ENCODE peak calls at places on chromosomes 4 and X, in nine cellular contexts. One of them, this sample, is unnamed. For H3K9me3, the result is how much of the 10 kb centered on the place peaks cover.

GRCh38 chr4:101682946-101683345 is 107.6 kb upstream of the BANK1 start:
- DNase-seq in ascending aorta: no peak
- DNase-seq in A549: no peak
- DNase-seq in CD4-positive, alpha-beta T cell: no peak
- DNase-seq in aorta: no peak
- DNase-seq in upper lobe of right lung: no peak
- DNase-seq in IMR-90: no peak
- DNase-seq in iPS DF 6.9: no peak
- DNase-seq in PC-3: no peak
- DNase-seq in this sample: no peak

GRCh38 chrX:50115973-50116372 is 84.8 kb downstream of the AKAP4 start:
- DNase-seq in aorta: no peak
- DNase-seq in PC-3: no peak
- DNase-seq in upper lobe of right lung: no peak
- DNase-seq in ascending aorta: no peak
- DNase-seq in iPS DF 6.9: no peak
- DNase-seq in CD4-positive, alpha-beta T cell: no peak
- DNase-seq in A549: no peak
- DNase-seq in IMR-90: no peak
- DNase-seq in this sample: no peak

GRCh38 chrX:120791013-120791643 is 84.5 kb downstream of the CT47B1 start:
- DNase-seq in ascending aorta: peak
- DNase-seq in iPS DF 6.9: no peak
- DNase-seq in aorta: peak
- DNase-seq in IMR-90: peak
- DNase-seq in CD4-positive, alpha-beta T cell: no peak
- DNase-seq in A549: peak
- DNase-seq in upper lobe of right lung: no peak
- DNase-seq in PC-3: peak
- DNase-seq in this sample: no peak

GRCh38 chr4:146959692-146960091 is 14.0 kb upstream of the TTC29 start:
- DNase-seq in CD4-positive, alpha-beta T cell: no peak
- DNase-seq in aorta: no peak
- DNase-seq in iPS DF 6.9: no peak
- DNase-seq in IMR-90: peak
- DNase-seq in PC-3: peak
- DNase-seq in A549: no peak
- DNase-seq in upper lobe of right lung: no peak
- DNase-seq in ascending aorta: no peak
- DNase-seq in this sample: no peak

GRCh38 chr4:17717301-17717700 is 64.1 kb downstream of the FAM184B start:
- DNase-seq in ascending aorta: no peak
- DNase-seq in CD4-positive, alpha-beta T cell: no peak
- DNase-seq in upper lobe of right lung: no peak
- DNase-seq in PC-3: no peak
- DNase-seq in iPS DF 6.9: no peak
- DNase-seq in IMR-90: no peak
- DNase-seq in aorta: no peak
- DNase-seq in A549: no peak
- DNase-seq in this sample: no peak

GRCh38 chrX:55716937-55717336 is 612 bp upstream of the RRAGB start:
- DNase-seq in PC-3: no peak
- DNase-seq in CD4-positive, alpha-beta T cell: no peak
- DNase-seq in IMR-90: no peak
- DNase-seq in A549: no peak
- DNase-seq in ascending aorta: no peak
- DNase-seq in upper lobe of right lung: no peak
- DNase-seq in aorta: no peak
- DNase-seq in iPS DF 6.9: no peak
- DNase-seq in this sample: no peak

GRCh38 chr4:61783050-61783449 is 582.9 kb downstream of the ADGRL3 start:
- DNase-seq in aorta: no peak
- DNase-seq in ascending aorta: no peak
- DNase-seq in iPS DF 6.9: no peak
- DNase-seq in A549: no peak
- DNase-seq in PC-3: peak
- DNase-seq in upper lobe of right lung: no peak
- DNase-seq in IMR-90: no peak
- DNase-seq in CD4-positive, alpha-beta T cell: no peak
- DNase-seq in this sample: no peak

GRCh38 chrX:16484338-16484737 is 165.6 kb upstream of the S100G start:
- DNase-seq in PC-3: peak
- DNase-seq in CD4-positive, alpha-beta T cell: peak
- DNase-seq in aorta: peak
- DNase-seq in upper lobe of right lung: no peak
- DNase-seq in ascending aorta: no peak
- DNase-seq in iPS DF 6.9: no peak
- DNase-seq in IMR-90: peak
- DNase-seq in A549: peak
- DNase-seq in this sample: peak

GRCh38 chr4:3168029-3168428 is 80.9 kb upstream of the MSANTD1 start:
- DNase-seq in upper lobe of right lung: no peak
- DNase-seq in aorta: no peak
- DNase-seq in IMR-90: peak
- DNase-seq in iPS DF 6.9: no peak
- DNase-seq in A549: no peak
- DNase-seq in PC-3: no peak
- DNase-seq in ascending aorta: no peak
- DNase-seq in CD4-positive, alpha-beta T cell: no peak
- DNase-seq in this sample: no peak

GRCh38 chr4:159103406-159104131 is 690 bp downstream of the RAPGEF2 start:
- DNase-seq in PC-3: peak
- DNase-seq in upper lobe of right lung: peak
- DNase-seq in IMR-90: peak
- DNase-seq in aorta: peak
- DNase-seq in A549: peak
- DNase-seq in CD4-positive, alpha-beta T cell: peak
- DNase-seq in ascending aorta: no peak
- DNase-seq in iPS DF 6.9: no peak
- DNase-seq in this sample: no peak

GRCh38 chrX:29229802-29230201 is 642.6 kb downstream of the IL1RAPL1 start:
- DNase-seq in ascending aorta: no peak
- DNase-seq in CD4-positive, alpha-beta T cell: no peak
- DNase-seq in aorta: no peak
- DNase-seq in IMR-90: peak
- DNase-seq in PC-3: peak
- DNase-seq in A549: no peak
- DNase-seq in iPS DF 6.9: no peak
- DNase-seq in upper lobe of right lung: no peak
- DNase-seq in this sample: no peak

GRCh38 chr4:100421356-100421978 is 96.4 kb downstream of the EMCN start:
- DNase-seq in iPS DF 6.9: peak
- DNase-seq in A549: peak
- DNase-seq in PC-3: peak
- DNase-seq in IMR-90: peak
- DNase-seq in aorta: no peak
- DNase-seq in CD4-positive, alpha-beta T cell: no peak
- DNase-seq in ascending aorta: no peak
- DNase-seq in upper lobe of right lung: no peak
- DNase-seq in this sample: no peak

GRCh38 chrX:149004936-149005335 is 500.2 kb downstream of the IDS start:
- DNase-seq in upper lobe of right lung: no peak
- DNase-seq in IMR-90: no peak
- DNase-seq in CD4-positive, alpha-beta T cell: no peak
- DNase-seq in aorta: no peak
- DNase-seq in PC-3: no peak
- DNase-seq in ascending aorta: no peak
- DNase-seq in A549: no peak
- DNase-seq in iPS DF 6.9: no peak
- DNase-seq in this sample: no peak

GRCh38 chr4:157220026-157220881 is at the start of gene GRIA2:
- DNase-seq in ascending aorta: no peak
- DNase-seq in PC-3: no peak
- DNase-seq in iPS DF 6.9: peak
- DNase-seq in CD4-positive, alpha-beta T cell: no peak
- DNase-seq in IMR-90: peak
- DNase-seq in aorta: peak
- DNase-seq in upper lobe of right lung: peak
- DNase-seq in A549: peak
- DNase-seq in this sample: no peak

GRCh38 chr4:98113005-98113404 is 30.3 kb downstream of the STPG2 start:
- DNase-seq in A549: peak
- DNase-seq in CD4-positive, alpha-beta T cell: no peak
- DNase-seq in ascending aorta: no peak
- DNase-seq in IMR-90: peak
- DNase-seq in aorta: no peak
- DNase-seq in iPS DF 6.9: no peak
- DNase-seq in PC-3: peak
- DNase-seq in upper lobe of right lung: no peak
- DNase-seq in this sample: no peak

GRCh38 chr4:147799986-147800555 is 68.2 kb downstream of the ARHGAP10 start:
- DNase-seq in upper lobe of right lung: no peak
- DNase-seq in IMR-90: no peak
- DNase-seq in PC-3: no peak
- DNase-seq in A549: no peak
- DNase-seq in aorta: no peak
- DNase-seq in iPS DF 6.9: no peak
- DNase-seq in ascending aorta: no peak
- DNase-seq in CD4-positive, alpha-beta T cell: peak
- DNase-seq in this sample: no peak

GRCh38 chrX:64093761-64094160 is 111.7 kb downstream of the AMER1 start:
- DNase-seq in upper lobe of right lung: no peak
- DNase-seq in A549: peak
- DNase-seq in ascending aorta: no peak
- DNase-seq in IMR-90: peak
- DNase-seq in iPS DF 6.9: no peak
- DNase-seq in PC-3: peak
- DNase-seq in CD4-positive, alpha-beta T cell: no peak
- DNase-seq in aorta: no peak
- DNase-seq in this sample: no peak

GRCh38 chr4:48914311-48914710 is 7.7 kb upstream of the OCIAD2 start:
- DNase-seq in ascending aorta: no peak
- DNase-seq in upper lobe of right lung: no peak
- DNase-seq in CD4-positive, alpha-beta T cell: no peak
- DNase-seq in PC-3: no peak
- DNase-seq in A549: no peak
- DNase-seq in aorta: no peak
- DNase-seq in iPS DF 6.9: no peak
- DNase-seq in IMR-90: no peak
- DNase-seq in this sample: no peak

GRCh38 chr4:47913328-47913727 is 1.1 kb downstream of the NFXL1 start:
- DNase-seq in IMR-90: peak
- DNase-seq in iPS DF 6.9: no peak
- DNase-seq in upper lobe of right lung: no peak
- DNase-seq in aorta: no peak
- DNase-seq in PC-3: peak
- DNase-seq in A549: no peak
- DNase-seq in ascending aorta: no peak
- DNase-seq in CD4-positive, alpha-beta T cell: no peak
- DNase-seq in this sample: no peak

DNA sequence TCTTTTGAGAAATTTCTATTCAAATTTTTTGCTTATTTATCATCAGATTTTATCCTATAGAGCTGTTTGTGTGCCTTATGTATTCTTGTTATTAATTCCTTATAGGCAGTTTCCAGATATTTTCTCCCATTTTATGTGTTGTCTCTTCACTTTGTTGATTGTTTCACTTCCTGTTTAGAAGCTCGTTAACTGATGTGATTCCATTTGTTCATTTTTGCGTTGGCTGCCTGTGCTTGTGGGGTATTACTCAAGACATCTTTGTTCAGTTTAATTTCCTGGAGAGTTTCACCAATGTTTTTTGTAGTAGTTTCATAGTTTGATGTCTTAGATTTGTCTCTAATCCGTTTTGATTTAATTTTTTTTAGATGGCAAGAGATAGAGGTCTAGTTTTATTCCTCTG is 14.6 kb downstream of the ZNF718 start:
- DNase-seq in CD4-positive, alpha-beta T cell: no peak
- DNase-seq in ascending aorta: no peak
- DNase-seq in IMR-90: no peak
- DNase-seq in aorta: no peak
- DNase-seq in upper lobe of right lung: no peak
- DNase-seq in A549: no peak
- DNase-seq in PC-3: no peak
- DNase-seq in iPS DF 6.9: no peak
- DNase-seq in this sample: no peak
- H3K9me3 ChIP-seq in CD4-positive, alpha-beta T cell: half or more
- H3K9me3 ChIP-seq in ascending aorta: half or more
- H3K9me3 ChIP-seq in IMR-90: under half
- H3K9me3 ChIP-seq in aorta: under half
- H3K9me3 ChIP-seq in upper lobe of right lung: half or more
- H3K9me3 ChIP-seq in A549: half or more
- H3K9me3 ChIP-seq in PC-3: under half
- H3K9me3 ChIP-seq in iPS DF 6.9: under half
- H3K9me3 ChIP-seq in this sample: half or more

GRCh38 chr4:338759-339097 is 1.1 kb downstream of the ZNF141 start:
- DNase-seq in upper lobe of right lung: no peak
- DNase-seq in ascending aorta: no peak
- DNase-seq in CD4-positive, alpha-beta T cell: no peak
- DNase-seq in IMR-90: no peak
- DNase-seq in aorta: no peak
- DNase-seq in A549: no peak
- DNase-seq in PC-3: no peak
- DNase-seq in iPS DF 6.9: no peak
- DNase-seq in this sample: no peak
- H3K9me3 ChIP-seq in upper lobe of right lung: under half
- H3K9me3 ChIP-seq in ascending aorta: under half
- H3K9me3 ChIP-seq in CD4-positive, alpha-beta T cell: under half
- H3K9me3 ChIP-seq in IMR-90: under half
- H3K9me3 ChIP-seq in aorta: under half
- H3K9me3 ChIP-seq in A549: half or more
- H3K9me3 ChIP-seq in PC-3: under half
- H3K9me3 ChIP-seq in iPS DF 6.9: under half
- H3K9me3 ChIP-seq in this sample: under half

GRCh38 chrX:20016618-20016945 is 25.7 kb upstream of the BCLAF3 start:
- DNase-seq in PC-3: no peak
- DNase-seq in ascending aorta: no peak
- DNase-seq in aorta: no peak
- DNase-seq in iPS DF 6.9: no peak
- DNase-seq in IMR-90: no peak
- DNase-seq in upper lobe of right lung: no peak
- DNase-seq in A549: no peak
- DNase-seq in CD4-positive, alpha-beta T cell: no peak
- DNase-seq in this sample: no peak
- H3K9me3 ChIP-seq in PC-3: under half
- H3K9me3 ChIP-seq in ascending aorta: under half
- H3K9me3 ChIP-seq in aorta: under half
- H3K9me3 ChIP-seq in iPS DF 6.9: under half
- H3K9me3 ChIP-seq in IMR-90: under half
- H3K9me3 ChIP-seq in upper lobe of right lung: under half
- H3K9me3 ChIP-seq in A549: under half
- H3K9me3 ChIP-seq in CD4-positive, alpha-beta T cell: under half
- H3K9me3 ChIP-seq in this sample: under half

DNA sequence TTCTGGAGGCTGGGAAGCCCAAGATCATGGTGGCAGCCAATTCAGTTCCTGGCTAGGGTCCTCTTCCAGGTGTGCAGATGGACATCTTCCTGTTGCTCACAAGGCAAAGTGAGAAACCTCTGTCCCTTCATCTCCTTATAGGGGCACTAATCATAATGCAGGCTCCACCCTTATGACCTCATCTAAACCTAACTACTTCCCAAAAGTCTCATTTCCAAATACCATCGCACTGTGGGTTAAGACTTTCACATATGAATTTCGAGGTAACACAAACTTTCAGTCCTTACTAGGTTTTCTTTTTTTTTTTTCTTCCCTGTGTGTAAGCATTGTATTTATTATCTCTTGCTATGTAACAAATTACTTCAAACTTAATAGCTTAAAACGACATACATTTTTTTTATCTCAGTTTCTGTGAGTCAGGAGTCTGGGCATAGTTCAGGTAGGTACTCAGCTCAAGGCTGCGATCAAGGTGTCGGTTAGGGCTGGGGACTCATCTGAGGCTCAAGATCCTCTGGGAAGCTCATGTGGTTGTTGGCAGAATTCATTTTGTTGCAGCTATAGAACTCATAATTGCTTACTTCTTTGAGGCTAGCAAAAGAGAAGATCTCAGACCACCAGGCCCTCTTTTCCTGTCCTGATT is 204.7 kb upstream of the STK26 start:
- DNase-seq in IMR-90: no peak
- DNase-seq in PC-3: peak
- DNase-seq in CD4-positive, alpha-beta T cell: no peak
- DNase-seq in iPS DF 6.9: no peak
- DNase-seq in upper lobe of right lung: no peak
- DNase-seq in ascending aorta: no peak
- DNase-seq in aorta: no peak
- DNase-seq in A549: no peak
- DNase-seq in this sample: no peak
- H3K9me3 ChIP-seq in IMR-90: under half
- H3K9me3 ChIP-seq in PC-3: under half
- H3K9me3 ChIP-seq in CD4-positive, alpha-beta T cell: under half
- H3K9me3 ChIP-seq in iPS DF 6.9: under half
- H3K9me3 ChIP-seq in upper lobe of right lung: under half
- H3K9me3 ChIP-seq in ascending aorta: under half
- H3K9me3 ChIP-seq in aorta: under half
- H3K9me3 ChIP-seq in A549: under half
- H3K9me3 ChIP-seq in this sample: under half

This sample was measured in Panc1.